ENCODE peak calls at places on chromosomes 2 and 18, in nine cellular contexts. M is mucosa of descending colon; X is naive thymus-derived CD4-positive, alpha-beta T cell; E is IMR-90; J is Peyer's patch; S is transverse colon; V is fibroblast of lung; R is body of pancreas; I is psoas muscle. K is an unnamed sample.

GRCh38 chr2:42044939-42045338 is 2.9 kb upstream of the PKDCC start:
- DNase-seq in M (no peak), X (no peak), E (no peak), J (no peak), S (no peak), V (no peak), R (no peak), I (no peak), K (no peak)

GRCh38 chr2:238158807-238159539 is at the start of gene ERFE:
- DNase-seq in M (peak; percentile 67), X (peak; percentile 39), E (peak; percentile 33), J (peak; percentile 65), S (peak; percentile 47), V (peak; percentile 34), R (no peak), I (peak; percentile 77), K (no peak)

GRCh38 chr18:79559121-79559835 is 120.3 kb upstream of the CTDP1 start:
- DNase-seq in M (no peak), X (no peak), E (no peak), J (no peak), S (no peak), V (no peak), R (no peak), I (no peak), K (no peak)

GRCh38 chr2:224163573-224164307 is 124.7 kb upstream of the SERPINE2 start:
- DNase-seq in M (no peak), X (no peak), E (peak; percentile 64), J (no peak), S (no peak), V (no peak), R (no peak), I (no peak), K (no peak)

GRCh38 chr2:85433511-85434089 is 15.1 kb downstream of the SH2D6 start:
- DNase-seq in M (peak; percentile 82), X (no peak), E (peak; percentile 96), J (peak; percentile 83), S (peak; percentile 79), V (peak; percentile 99), R (peak; percentile 82), I (peak; percentile 97), K (no peak)

GRCh38 chr2:112712903-112713584 is 7.8 kb upstream of the NT5DC4 start:
- DNase-seq in M (no peak), X (no peak), E (peak; percentile 84), J (no peak), S (no peak), V (peak; percentile 54), R (no peak), I (no peak), K (no peak)

GRCh38 chr2:20091305-20091991 is 40.0 kb upstream of the LAPTM4A start:
- DNase-seq in M (no peak), X (no peak), E (peak; percentile 97), J (no peak), S (peak; percentile 33), V (peak; percentile 92), R (peak; percentile 31), I (peak; percentile 92), K (no peak)

GRCh38 chr18:21489119-21489750 is 111.3 kb downstream of the ESCO1 start:
- DNase-seq in M (no peak), X (peak; percentile 26), E (peak; percentile 66), J (no peak), S (peak; percentile 47), V (peak; percentile 72), R (peak; percentile 53), I (no peak), K (no peak)

GRCh38 chr2:114933671-114934241 is 491.3 kb downstream of the DPP10 start:
- DNase-seq in M (no peak), X (no peak), E (no peak), J (no peak), S (no peak), V (no peak), R (no peak), I (no peak), K (no peak)

GRCh38 chr2:67792796-67793195 is 270.0 kb downstream of the C1D start:
- DNase-seq in M (no peak), X (no peak), E (no peak), J (no peak), S (no peak), V (no peak), R (peak; percentile 64), I (no peak), K (no peak)

GRCh38 chr2:117755768-117756167 is 58.7 kb upstream of the DDX18 start:
- DNase-seq in M (no peak), X (no peak), E (no peak), J (no peak), S (no peak), V (no peak), R (no peak), I (no peak), K (no peak)

GRCh38 chr2:26989156-26989555 is 18.7 kb downstream of the MAPRE3 start:
- DNase-seq in M (no peak), X (no peak), E (peak; percentile 61), J (no peak), S (no peak), V (peak; percentile 22), R (no peak), I (no peak), K (no peak)

GRCh38 chr2:74846481-74846880 is 12.6 kb downstream of the HK2 start:
- DNase-seq in M (no peak), X (no peak), E (no peak), J (no peak), S (no peak), V (no peak), R (no peak), I (no peak), K (no peak)

GRCh38 chr2:74845991-74846390 is 12.1 kb downstream of the HK2 start:
- DNase-seq in M (no peak), X (no peak), E (peak; percentile 47), J (no peak), S (no peak), V (peak; percentile 45), R (no peak), I (no peak), K (no peak)

GRCh38 chr2:74849228-74849892 is 15.4 kb downstream of the HK2 start:
- DNase-seq in M (peak; percentile 71), X (peak; percentile 77), E (peak; percentile 33), J (peak; percentile 59), S (peak; percentile 64), V (no peak), R (peak; percentile 51), I (peak; percentile 65), K (no peak)

GRCh38 chr2:74845217-74845751 is 11.4 kb downstream of the HK2 start:
- DNase-seq in M (peak; percentile 84), X (no peak), E (peak; percentile 94), J (peak; percentile 87), S (peak; percentile 88), V (peak; percentile 87), R (peak; percentile 93), I (peak; percentile 95), K (peak; percentile 11)

GRCh38 chr2:74847075-74847858 is 13.3 kb downstream of the HK2 start:
- DNase-seq in M (no peak), X (no peak), E (peak; percentile 26), J (no peak), S (no peak), V (no peak), R (no peak), I (no peak), K (no peak)
- H3K9me3 ChIP-seq in M (no peaks in the 10 kb centered on the region), X (no peaks in the 10 kb centered on the region), E (no peaks in the 10 kb centered on the region), J (no peaks in the 10 kb centered on the region), S (no peaks in the 10 kb centered on the region), V (no peaks in the 10 kb centered on the region), R (no peaks in the 10 kb centered on the region), I (no peaks in the 10 kb centered on the region), K (no peaks in the 10 kb centered on the region)

GRCh38 chr2:11365096-11365856 is 20.8 kb upstream of the ROCK2 start:
- DNase-seq in M (no peak), X (no peak), E (no peak), J (no peak), S (no peak), V (no peak), R (no peak), I (no peak), K (no peak)
- H3K9me3 ChIP-seq in M (no peaks in the 10 kb centered on the region), X (no peaks in the 10 kb centered on the region), E (no peaks in the 10 kb centered on the region), J (no peaks in the 10 kb centered on the region), S (no peaks in the 10 kb centered on the region), V (no peaks in the 10 kb centered on the region), R (no peaks in the 10 kb centered on the region), I (no peaks in the 10 kb centered on the region), K (no peaks in the 10 kb centered on the region)

GRCh38 chr18:44393406-44393805 is 287.3 kb upstream of the SETBP1 start:
- DNase-seq in M (no peak), X (no peak), E (no peak), J (no peak), S (no peak), V (no peak), R (peak; percentile 45), I (no peak), K (no peak)

GRCh38 chr18:44392933-44393332 is 287.8 kb upstream of the SETBP1 start:
- DNase-seq in M (no peak), X (no peak), E (no peak), J (no peak), S (no peak), V (no peak), R (peak; percentile 36), I (no peak), K (no peak)

DNA sequence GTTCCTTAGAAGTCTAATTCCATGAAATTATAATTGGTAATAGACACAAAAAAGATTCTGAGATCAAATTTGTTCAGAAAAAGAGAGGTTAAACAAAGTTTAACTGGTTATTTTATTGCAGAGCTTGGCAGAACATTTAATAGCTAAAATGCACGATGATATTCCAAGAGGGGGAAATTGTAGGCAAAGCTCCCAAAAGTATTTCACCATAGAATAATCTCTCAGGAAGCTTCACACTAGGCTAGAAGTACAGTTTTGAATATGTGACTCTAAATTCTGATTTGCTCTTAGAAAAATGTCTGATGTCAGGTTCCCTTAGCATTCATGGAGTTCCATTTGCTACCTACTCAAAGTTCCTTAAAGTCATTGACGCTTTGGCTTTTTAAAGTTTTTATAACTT is 292.3 kb upstream of the SETBP1 start:
- DNase-seq in M (no peak), X (no peak), E (no peak), J (no peak), S (no peak), V (no peak), R (no peak), I (no peak), K (no peak)
- H3K9me3 ChIP-seq in M (no peaks in the 10 kb centered on the region), X (no peaks in the 10 kb centered on the region), E (peaks cover 2% of the 10 kb centered on the region), J (no peaks in the 10 kb centered on the region), S (no peaks in the 10 kb centered on the region), V (no peaks in the 10 kb centered on the region), R (no peaks in the 10 kb centered on the region), I (no peaks in the 10 kb centered on the region), K (no peaks in the 10 kb centered on the region)

DNA sequence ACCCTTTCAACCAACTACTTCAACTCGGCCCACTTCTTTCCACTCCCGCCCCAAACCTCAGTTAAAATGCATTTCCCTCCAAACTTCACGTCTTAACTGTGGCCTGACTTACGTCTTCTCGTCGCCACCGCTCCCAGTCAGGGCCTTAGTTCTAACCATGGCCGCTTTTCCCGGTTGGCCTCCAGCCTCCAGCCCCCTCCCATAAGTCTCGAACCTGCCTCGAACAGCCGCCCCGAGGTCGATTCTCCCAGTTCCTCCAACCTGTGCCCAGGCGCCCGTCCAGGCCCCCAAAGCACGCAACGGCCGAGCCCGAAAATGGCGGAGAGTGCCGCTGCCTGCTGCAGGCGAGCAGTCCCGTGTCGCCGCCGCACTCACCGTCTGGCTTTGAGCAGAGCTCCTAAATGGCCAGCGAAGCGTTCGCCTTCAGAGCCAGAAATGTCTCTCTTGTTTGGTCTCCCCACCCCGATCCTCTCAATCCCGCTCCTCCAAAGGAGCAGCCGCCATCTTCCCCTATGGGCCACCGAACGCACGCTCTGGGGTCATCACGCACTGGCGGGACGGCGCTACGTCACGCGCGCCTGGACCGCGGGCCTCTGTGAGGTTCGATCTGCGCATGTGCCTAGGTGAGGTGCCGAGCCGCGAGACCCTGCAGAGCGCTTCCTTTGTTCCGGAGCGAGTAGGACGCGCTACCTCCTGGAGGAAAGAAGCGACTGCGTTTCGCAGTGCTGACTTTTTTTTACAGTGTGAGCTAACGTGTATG is at the start of gene WDR33:
- DNase-seq in M (peak; percentile 95), X (peak; percentile 94), E (peak; percentile 84), J (peak; percentile 94), S (peak; percentile 96), V (peak; percentile 81), R (peak; percentile 96), I (peak; percentile 94), K (peak; percentile 86)
- H3K9me3 ChIP-seq in M (no peaks in the 10 kb centered on the region), X (no peaks in the 10 kb centered on the region), E (no peaks in the 10 kb centered on the region), J (no peaks in the 10 kb centered on the region), S (no peaks in the 10 kb centered on the region), V (no peaks in the 10 kb centered on the region), R (no peaks in the 10 kb centered on the region), I (no peaks in the 10 kb centered on the region), K (no peaks in the 10 kb centered on the region)